ENCODE peak calls at places on chromosomes 7 and 10, in six cellular contexts. X is heart left ventricle; W is stomach; V is heart right ventricle; M is fibroblast of lung; D is CD8-positive, alpha-beta T cell. K is an unnamed sample. For H3K4me1, the result is how much of the 10 kb centered on the place peaks cover.

GRCh38 chr10:22655312-22655973 is 58.9 kb downstream of the PIP4K2A start:
- DNase-seq in W (no peak), M (peak), X (no peak), D (peak), V (no peak), K (no peak)

GRCh38 chr7:24137338-24137737 is 146.7 kb upstream of the NPY start:
- DNase-seq in V (no peak), X (no peak), W (no peak), M (no peak), D (no peak), K (no peak)

GRCh38 chr7:70285176-70285575 is 686.9 kb downstream of the AUTS2 start:
- DNase-seq in D (no peak), W (no peak), X (no peak), M (no peak), V (no peak), K (no peak)

GRCh38 chr7:101608772-101609713 is 20.1 kb downstream of the MYL10 start:
- DNase-seq in M (no peak), W (peak), D (no peak), X (peak), V (no peak), K (no peak)

GRCh38 chr10:97047788-97048187 is 138.0 kb downstream of the SLIT1 start:
- DNase-seq in D (no peak), V (no peak), X (no peak), W (no peak), M (no peak), K (no peak)

GRCh38 chr7:34939175-34939574 is 98.1 kb downstream of the DPY19L1 start:
- DNase-seq in X (no peak), M (peak), V (no peak), D (no peak), W (no peak), K (no peak)

GRCh38 chr10:120651000-120651399 is 194.0 kb downstream of the PLPP4 start:
- DNase-seq in W (no peak), D (no peak), V (no peak), X (no peak), M (no peak), K (no peak)

GRCh38 chr7:116249969-116250553 is 39.7 kb downstream of the TES start:
- DNase-seq in D (no peak), M (peak), V (no peak), X (no peak), W (no peak), K (no peak)

GRCh38 chr10:110643670-110644597 is at the start of gene RBM20:
- DNase-seq in W (no peak), V (peak), D (peak), M (peak), X (peak), K (peak)

GRCh38 chr10:64041185-64041988 is 520.2 kb downstream of the REEP3 start:
- DNase-seq in W (peak), X (peak), D (peak), V (peak), M (peak), K (peak)

GRCh38 chr10:78594938-78595645 is 473.7 kb upstream of the ZMIZ1 start:
- DNase-seq in V (no peak), D (no peak), M (no peak), W (no peak), X (no peak), K (no peak)

GRCh38 chr10:56823849-56824248 is 462.8 kb upstream of the ZWINT start:
- DNase-seq in M (no peak), D (no peak), W (no peak), V (no peak), X (no peak), K (no peak)

GRCh38 chr7:83276250-83276649 is 113.6 kb upstream of the PCLO start:
- DNase-seq in M (no peak), D (no peak), V (no peak), X (no peak), W (no peak), K (no peak)

GRCh38 chr7:1564603-1565022 is 5.2 kb downstream of the PSMG3 start:
- DNase-seq in V (no peak), W (no peak), X (no peak), D (no peak), M (peak), K (no peak)

GRCh38 chr10:126905776-126906703 is 812 bp downstream of the DOCK1 start:
- DNase-seq in W (peak), V (peak), D (no peak), X (peak), M (peak), K (peak)

GRCh38 chr7:5077740-5078139 is 32.1 kb downstream of the RBAK start:
- DNase-seq in W (no peak), M (peak), X (no peak), D (no peak), V (no peak), K (no peak)

GRCh38 chr10:58660577-58661255 is 148.0 kb downstream of the BICC1 start:
- DNase-seq in D (no peak), V (no peak), X (no peak), M (peak), W (no peak), K (no peak)

GRCh38 chr10:676178-676577 is 13.3 kb downstream of the DIP2C start:
- DNase-seq in M (no peak), V (no peak), W (no peak), D (no peak), X (no peak), K (no peak)

GRCh38 chr7:135389971-135390370 is 119.9 kb downstream of the CNOT4 start:
- DNase-seq in V (peak), W (no peak), X (no peak), M (no peak), D (no peak), K (no peak)

GRCh38 chr7:151081170-151082101 is 827 bp upstream of the FASTK start:
- DNase-seq in V (no peak), W (peak), D (no peak), M (peak), X (no peak), K (peak)

GRCh38 chr7:98934267-98934666 is 55.9 kb downstream of the TRRAP start:
- DNase-seq in M (no peak), X (no peak), D (no peak), V (no peak), W (no peak), K (no peak)

GRCh38 chr10:74292871-74293427 is 141.9 kb downstream of the ADK start:
- DNase-seq in D (no peak), M (peak), X (no peak), W (no peak), V (no peak), K (no peak)

GRCh38 chr7:11009631-11010030 is 36.0 kb downstream of the PHF14 start:
- DNase-seq in D (no peak), M (no peak), X (no peak), W (no peak), V (no peak), K (no peak)

GRCh38 chr10:3172081-3172445 is 519 bp downstream of the PITRM1 start:
- DNase-seq in V (no peak), X (no peak), W (no peak), M (peak), D (no peak), K (peak)

GRCh38 chr10:119595134-119595714 is 1.5 kb downstream of the TIAL1 start:
- DNase-seq in V (no peak), X (no peak), D (no peak), W (no peak), M (peak), K (no peak)

GRCh38 chr10:70284542-70285150 is 842 bp upstream of the NPFFR1 start:
- DNase-seq in D (no peak), W (no peak), V (no peak), M (no peak), X (no peak), K (no peak)

GRCh38 chr10:112716924-112717348 is 233.1 kb upstream of the TCF7L2 start:
- DNase-seq in X (no peak), M (peak), W (peak), D (no peak), V (no peak), K (no peak)

GRCh38 chr7:34165927-34166550 is 260.7 kb downstream of the BMPER start:
- DNase-seq in D (no peak), W (no peak), V (no peak), X (no peak), M (peak), K (no peak)

GRCh38 chr7:1181031-1181430 is 21.0 kb upstream of the ZFAND2A start:
- DNase-seq in M (no peak), X (no peak), W (no peak), V (no peak), D (no peak), K (no peak)

GRCh38 chr7:150788474-150789269 is 11.5 kb downstream of the TMEM176B start:
- DNase-seq in V (peak), W (no peak), D (no peak), X (peak), M (no peak), K (peak)

GRCh38 chr7:36598056-36598675 is 126.1 kb downstream of the AOAH start:
- DNase-seq in V (no peak), D (no peak), X (no peak), M (peak), W (no peak), K (no peak)

GRCh38 chr10:92142512-92142911 is 148.4 kb downstream of the CPEB3 start:
- DNase-seq in V (no peak), D (no peak), X (no peak), M (no peak), W (no peak), K (no peak)
- H3K4me1 ChIP-seq in V (under half), D (under half), X (under half), M (under half), W (under half), K (under half)

GRCh38 chr10:5903563-5903962 is 13.5 kb downstream of the FBH1 start:
- DNase-seq in D (no peak), M (no peak), X (no peak), W (peak), V (no peak), K (no peak)

GRCh38 chr10:5902511-5903274 is 12.7 kb downstream of the FBH1 start:
- DNase-seq in W (no peak), M (no peak), X (peak), D (no peak), V (no peak), K (no peak)

GRCh38 chr10:5906651-5907050 is 16.6 kb downstream of the FBH1 start:
- DNase-seq in M (no peak), W (no peak), V (no peak), D (no peak), X (no peak), K (no peak)

GRCh38 chr10:5904227-5904626 is 14.2 kb downstream of the FBH1 start:
- DNase-seq in X (peak), V (no peak), W (no peak), D (no peak), M (no peak), K (no peak)

GRCh38 chr10:5905854-5906507 is 15.9 kb downstream of the FBH1 start:
- DNase-seq in D (no peak), W (peak), X (peak), V (peak), M (no peak), K (no peak)
- H3K4me3 ChIP-seq in D (no peak), W (no peak), X (no peak), V (no peak), M (no peak), K (no peak)

DNA sequence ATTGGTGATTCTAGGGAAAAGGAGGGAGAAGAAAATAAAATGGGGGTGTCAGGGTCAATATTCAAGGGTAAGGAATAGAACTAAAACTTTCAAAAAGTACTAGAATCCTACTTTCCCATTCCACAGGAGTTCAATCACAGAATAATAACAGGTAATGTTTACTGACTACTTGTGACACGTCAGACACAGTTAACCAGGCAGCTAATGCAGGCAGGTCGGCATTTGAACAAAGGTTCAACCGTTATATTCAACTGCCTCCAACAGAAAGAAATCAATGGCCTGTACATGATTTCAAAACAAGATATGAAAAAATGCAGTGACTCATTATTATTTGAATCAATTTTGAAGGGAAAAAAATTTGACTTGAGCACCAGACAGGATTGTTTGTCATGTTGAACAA is 3.1 kb downstream of the ASB15 start:
- DNase-seq in M (no peak), W (no peak), V (no peak), X (no peak), D (no peak), K (no peak)
- H3K4me1 ChIP-seq in M (under half), W (under half), V (under half), X (under half), D (under half), K (under half)

DNA sequence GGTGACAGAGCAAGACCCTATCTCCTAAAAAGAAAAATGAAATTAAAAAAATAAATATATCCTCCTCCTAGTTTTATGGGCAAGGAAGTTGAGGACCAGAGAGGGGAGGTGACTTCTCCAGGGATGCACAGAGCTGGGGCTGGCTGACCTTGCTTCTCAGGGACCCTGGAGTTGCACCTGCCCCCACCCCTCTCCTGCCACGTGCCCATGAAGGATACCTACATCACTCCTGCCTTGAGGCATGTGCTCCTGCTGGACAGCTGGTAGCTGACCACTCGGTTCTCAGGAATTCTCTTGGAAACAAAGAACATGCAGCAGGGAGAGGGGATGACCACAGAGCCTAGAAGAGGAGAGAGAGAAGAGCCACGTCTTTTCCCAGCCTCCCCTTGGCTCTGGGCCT is 522 bp downstream of the CCL24 start:
- DNase-seq in X (no peak), V (no peak), W (no peak), D (no peak), M (peak), K (no peak)
- H3K4me3 ChIP-seq in X (no peak), V (no peak), W (no peak), D (no peak), M (no peak), K (no peak)

GRCh38 chr10:43225787-43226153 is 41.1 kb downstream of the RASGEF1A start:
- DNase-seq in V (no peak), D (peak), X (peak), M (no peak), W (no peak), K (peak)

GRCh38 chr10:43227911-43228782 is 38.7 kb downstream of the RASGEF1A start:
- DNase-seq in M (no peak), D (no peak), W (no peak), X (no peak), V (no peak), K (no peak)

GRCh38 chr10:43226441-43226840 is 40.4 kb downstream of the RASGEF1A start:
- DNase-seq in M (no peak), V (no peak), D (no peak), X (no peak), W (no peak), K (peak)

GRCh38 chr10:43228783-43229207 is 38.1 kb downstream of the RASGEF1A start:
- DNase-seq in X (no peak), V (no peak), D (no peak), M (no peak), W (no peak), K (no peak)

DNA sequence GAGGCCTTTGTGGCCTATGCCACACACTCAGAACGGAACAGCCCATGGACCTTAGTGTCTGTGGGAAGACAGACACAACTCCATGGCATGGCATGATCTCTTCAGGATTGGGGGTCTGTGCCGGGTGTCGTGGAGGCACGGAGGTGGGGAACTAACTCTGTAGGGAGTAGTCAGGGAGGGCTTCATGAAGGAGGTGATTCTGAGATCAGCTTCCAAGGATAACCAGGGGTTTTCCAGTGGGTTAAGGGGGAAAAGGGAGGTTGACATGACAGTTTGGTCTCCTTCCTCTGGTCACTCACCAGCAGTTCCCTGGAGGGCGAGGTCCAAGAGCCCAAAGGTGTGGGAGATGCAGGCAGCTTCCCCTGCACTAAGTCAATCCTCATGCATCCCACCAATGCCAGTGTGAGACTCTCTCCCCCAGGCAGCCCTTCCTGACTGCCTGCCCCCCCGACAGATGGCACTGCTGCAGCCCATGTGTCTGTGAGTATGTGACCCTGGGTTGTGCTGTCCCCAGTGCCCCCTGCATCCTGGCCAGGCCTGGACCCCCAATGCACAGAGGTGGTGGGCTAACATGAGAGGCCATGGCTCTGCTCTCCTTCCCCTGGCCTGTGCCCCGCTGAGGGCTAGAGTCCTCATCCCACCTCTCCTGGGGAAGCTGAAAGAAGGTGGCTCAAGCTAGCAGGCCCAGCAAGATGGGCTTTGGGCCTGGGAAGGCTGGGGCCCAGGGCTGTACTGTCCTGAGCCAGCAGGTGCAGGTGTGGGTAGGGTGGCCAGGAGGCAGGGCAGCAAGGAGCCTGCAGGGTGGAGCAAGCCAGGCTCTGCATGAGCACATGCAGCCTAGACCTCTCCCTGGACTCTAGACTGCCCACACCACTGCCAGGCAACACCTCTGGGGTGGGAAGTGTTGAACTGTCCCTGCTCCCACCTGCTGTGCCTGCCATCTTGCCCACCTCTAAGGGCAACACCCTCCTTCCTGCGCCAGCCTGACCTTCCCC is 39.7 kb downstream of the RASGEF1A start:
- DNase-seq in X (peak), M (no peak), D (no peak), V (no peak), W (no peak), K (no peak)
- H3K4me1 ChIP-seq in X (under half), M (under half), D (under half), V (under half), W (under half), K (under half)